ENCODE peak calls at places on chromosomes 13 and 19, in six cellular contexts. C is epithelial cell of esophagus; J is Right ventricle myocardium superior; W is T1000; E is stimulated activated CD8-positive, alpha-beta memory T cell treated with anti-CD3 and anti-CD28 coated beads, Interleukin-7, amount 100 ng/mL, for 1 hour; R is cardiac muscle cell. A is an unnamed sample.

GRCh38 chr19:30209617-30210600 is 162.3 kb upstream of the ZNF536 start:
- DNase-seq in C (no peak), R (no peak), E (no peak), W (no peak), J (no peak), A (no peak)

GRCh38 chr19:13396256-13397080 is 109.8 kb downstream of the CACNA1A start:
- DNase-seq in C (peak), E (no peak), W (peak), R (peak), J (peak), A (no peak)

GRCh38 chr19:38395381-38396127 is 7.1 kb downstream of the SPRED3 start:
- DNase-seq in R (no peak), J (no peak), W (no peak), C (no peak), E (no peak), A (no peak)

GRCh38 chr13:105506463-105506862 is 1029.0 kb downstream of the EFNB2 start:
- DNase-seq in J (no peak), C (no peak), R (no peak), E (no peak), W (no peak), A (no peak)

GRCh38 chr13:28575200-28575599 is 80.3 kb upstream of the FLT1 start:
- DNase-seq in W (no peak), R (no peak), C (no peak), J (no peak), E (no peak), A (no peak)

GRCh38 chr13:33606692-33607091 is 211.3 kb upstream of the RFC3 start:
- DNase-seq in J (no peak), R (peak), E (no peak), W (no peak), C (peak), A (no peak)

GRCh38 chr19:55091955-55092354 is 16.3 kb downstream of the EPS8L1 start:
- DNase-seq in J (no peak), R (no peak), C (no peak), E (no peak), W (no peak), A (no peak)

GRCh38 chr13:41588899-41589298 is 131.5 kb downstream of the RGCC start:
- DNase-seq in E (no peak), R (peak), C (peak), J (no peak), W (peak), A (no peak)

GRCh38 chr13:108200781-108201398 is 14.4 kb downstream of the LIG4 start:
- DNase-seq in W (no peak), E (no peak), C (peak), J (no peak), R (no peak), A (no peak)

GRCh38 chr19:50311723-50312635 is 17.2 kb downstream of the KCNC3 start:
- DNase-seq in W (no peak), J (no peak), C (no peak), E (no peak), R (peak), A (no peak)

GRCh38 chr19:56333506-56333905 is 18.9 kb upstream of the ZSCAN5A start:
- DNase-seq in R (peak), C (peak), E (peak), J (no peak), W (no peak), A (no peak)

GRCh38 chr13:109999659-110000533 is 213.5 kb upstream of the IRS2 start:
- DNase-seq in E (no peak), W (no peak), R (no peak), J (no peak), C (no peak), A (no peak)

GRCh38 chr13:102569488-102569887 is 27.3 kb upstream of the TPP2 start:
- DNase-seq in R (peak), J (no peak), W (no peak), C (no peak), E (no peak), A (no peak)

GRCh38 chr13:84098273-84098672 is 216.0 kb upstream of the SLITRK1 start:
- DNase-seq in R (no peak), W (no peak), J (no peak), E (no peak), C (no peak), A (no peak)

GRCh38 chr19:55809381-55810058 is 22.3 kb downstream of the NLRP11 start:
- DNase-seq in C (peak), E (no peak), R (peak), J (peak), W (no peak), A (peak)

GRCh38 chr19:6713773-6714692 is 6.4 kb downstream of the C3 start:
- DNase-seq in W (no peak), R (no peak), E (no peak), J (peak), C (no peak), A (no peak)

GRCh38 chr13:88376762-88377388 is 705.7 kb downstream of the SLITRK5 start:
- DNase-seq in E (no peak), R (no peak), W (no peak), J (no peak), C (peak), A (no peak)

GRCh38 chr19:19105365-19106060 is 32.8 kb downstream of the TMEM161A start:
- DNase-seq in J (peak), W (peak), C (peak), R (peak), E (no peak), A (no peak)

GRCh38 chr13:30934803-30935202 is 2.3 kb downstream of the TEX26 start:
- DNase-seq in R (no peak), C (no peak), J (no peak), E (no peak), W (no peak), A (no peak)

GRCh38 chr19:41223431-41224234 is 4.6 kb downstream of the AXL start:
- DNase-seq in W (peak), J (no peak), C (peak), E (no peak), R (peak), A (no peak)

GRCh38 chr19:38250821-38251563 is 5.2 kb downstream of the PPP1R14A start:
- DNase-seq in W (no peak), J (peak), R (peak), E (no peak), C (no peak), A (no peak)

GRCh38 chr19:14023404-14024235 is 4.3 kb upstream of the RLN3 start:
- DNase-seq in J (peak), W (no peak), C (peak), E (no peak), R (peak), A (no peak)

GRCh38 chr19:8377598-8377997 is 12.6 kb upstream of the RAB11B start:
- DNase-seq in W (no peak), C (no peak), E (no peak), R (no peak), J (no peak), A (no peak)

GRCh38 chr13:32669030-32669646 is 82.9 kb downstream of the PDS5B start:
- DNase-seq in W (no peak), R (peak), E (no peak), J (no peak), C (peak), A (no peak)

A was measured in NCI-H187 treated with DMSO at 0.1 percent for 48 hours.